ENCODE peak calls at places on chromosomes 2 and 18, in seven cellular contexts. R, G, L, X, M, N and Z are unnamed samples.

GRCh38 chr2:130799295-130799694 is 37.4 kb upstream of the ARHGEF4 start:
- DNase-seq in N (no peak), M (no peak), G (no peak), R (no peak), X (no peak), L (no peak), Z (no peak)

GRCh38 chr2:110806053-110806452 is 73.7 kb downstream of the ACOXL start:
- DNase-seq in X (no peak), R (peak; percentile 34), G (no peak), M (no peak), N (no peak), L (no peak), Z (no peak)

GRCh38 chr2:212953170-212953920 is 198.1 kb downstream of the IKZF2 start:
- DNase-seq in R (no peak), L (no peak), G (no peak), N (no peak), X (no peak), M (no peak), Z (no peak)

GRCh38 chr2:20516646-20517341 is 69.9 kb downstream of the RHOB start:
- DNase-seq in L (no peak), N (no peak), R (no peak), X (peak; percentile 72), G (peak; percentile 49), M (no peak), Z (no peak)

GRCh38 chr2:23549051-23549450 is 164.1 kb downstream of the KLHL29 start:
- DNase-seq in R (no peak), X (no peak), N (no peak), L (no peak), G (no peak), M (no peak), Z (no peak)

GRCh38 chr18:65762556-65762955 is 11.7 kb downstream of the CDH7 start:
- DNase-seq in N (no peak), L (no peak), G (no peak), R (no peak), X (no peak), M (no peak), Z (no peak)

GRCh38 chr2:9010866-9011265 is 7.4 kb upstream of the MBOAT2 start:
- DNase-seq in L (no peak), M (peak; percentile 60), G (no peak), N (no peak), X (no peak), R (no peak), Z (no peak)

GRCh38 chr2:197307236-197307932 is 3.2 kb downstream of the ANKRD44 start:
- DNase-seq in R (no peak), L (no peak), X (no peak), G (no peak), N (no peak), M (no peak), Z (no peak)

GRCh38 chr2:27086722-27087446 is at the start of gene KHK:
- DNase-seq in X (peak; percentile 68), M (no peak), G (peak; percentile 67), R (peak; percentile 68), N (no peak), L (no peak), Z (peak; percentile 74)

GRCh38 chr2:72131371-72131891 is 16.2 kb downstream of the CYP26B1 start:
- DNase-seq in R (no peak), X (no peak), G (peak; percentile 23), M (no peak), L (no peak), N (no peak), Z (no peak)

GRCh38 chr18:24231773-24232735 is 93.2 kb downstream of the CABYR start:
- DNase-seq in X (no peak), R (no peak), M (no peak), G (no peak), L (no peak), N (no peak), Z (no peak)

GRCh38 chr18:44341759-44342158 is 338.9 kb upstream of the SETBP1 start:
- DNase-seq in R (no peak), X (no peak), N (no peak), L (no peak), M (no peak), G (no peak), Z (no peak)

GRCh38 chr2:241511091-241511741 is 2.8 kb upstream of the STK25 start:
- DNase-seq in G (no peak), R (no peak), M (no peak), N (no peak), X (no peak), L (no peak), Z (no peak)

GRCh38 chr2:105052773-105053172 is 14.9 kb downstream of the MRPS9 start:
- DNase-seq in R (peak; percentile 59), L (no peak), G (no peak), N (no peak), M (no peak), X (no peak), Z (no peak)